ENCODE peak calls at places on chromosome 1, in six cellular contexts. D is WTC11, K is HCT116, G is GM12878, Y is HepG2, T is H1. V is an unnamed sample.

GRCh38 chr1:7299994-7300393 is 471.1 kb upstream of the VAMP3 start:
- DNase-seq in D (no peak), K (no peak), G (no peak), Y (no peak), T (no peak), V (no peak)

GRCh38 chr1:91546876-91547275 is 46.2 kb downstream of the CDC7 start:
- DNase-seq in D (no peak), K (no peak), G (no peak), Y (no peak), T (peak; percentile 59), V (no peak)

GRCh38 chr1:211928993-211929637 is 98.6 kb upstream of the LPGAT1 start:
- DNase-seq in D (no peak), K (no peak), G (no peak), Y (peak; percentile 84), T (no peak), V (peak; percentile 74)

GRCh38 chr1:47024138-47024856 is 828 bp downstream of the CYP4X1 start:
- DNase-seq in D (no peak), K (no peak), G (no peak), Y (no peak), T (no peak), V (no peak)

GRCh38 chr1:162663589-162664030 is 31.3 kb downstream of the DDR2 start:
- DNase-seq in D (no peak), K (no peak), G (no peak), Y (no peak), T (no peak), V (no peak)

GRCh38 chr1:235648954-235649721 is 446 bp downstream of the GNG4 start:
- DNase-seq in D (peak; percentile 80), K (no peak), G (no peak), Y (peak; percentile 37), T (peak; percentile 77), V (no peak)

GRCh38 chr1:66177483-66177882 is 356.5 kb upstream of the SGIP1 start:
- DNase-seq in D (no peak), K (no peak), G (no peak), Y (peak; percentile 4), T (no peak), V (no peak)

GRCh38 chr1:221487781-221488520 is 253.9 kb downstream of the DUSP10 start:
- DNase-seq in D (no peak), K (no peak), G (no peak), Y (no peak), T (no peak), V (no peak)

GRCh38 chr1:100351095-100351884 is 1.0 kb upstream of the CDC14A start:
- DNase-seq in D (peak; percentile 94), K (peak; percentile 86), G (peak; percentile 82), Y (peak; percentile 93), T (peak; percentile 93), V (peak; percentile 98)

GRCh38 chr1:231527586-231528174 is 789 bp upstream of the TSNAX start:
- DNase-seq in D (no peak), K (no peak), G (no peak), Y (no peak), T (no peak), V (no peak)

GRCh38 chr1:61375082-61375880 is 292.9 kb downstream of the NFIA start:
- DNase-seq in D (no peak), K (no peak), G (no peak), Y (no peak), T (no peak), V (no peak)

GRCh38 chr1:245771521-245772281 is 616.9 kb downstream of the KIF26B start:
- DNase-seq in D (no peak), K (no peak), G (no peak), Y (no peak), T (no peak), V (no peak)

GRCh38 chr1:204128964-204129896 is 22.6 kb downstream of the ETNK2 start:
- DNase-seq in D (peak; percentile 77), K (no peak), G (no peak), Y (no peak), T (peak; percentile 94), V (peak; percentile 92)

GRCh38 chr1:11931845-11932244 is 2.7 kb upstream of the PLOD1 start:
- DNase-seq in D (no peak), K (no peak), G (no peak), Y (no peak), T (no peak), V (no peak)

GRCh38 chr1:11927866-11928592 is 1.8 kb upstream of the KIAA2013 start:
- DNase-seq in D (no peak), K (no peak), G (no peak), Y (peak; percentile 82), T (no peak), V (no peak)

GRCh38 chr1:11930571-11931445 is 3.7 kb upstream of the PLOD1 start:
- DNase-seq in D (no peak), K (no peak), G (no peak), Y (peak; percentile 32), T (no peak), V (no peak)

GRCh38 chr1:11925938-11926292 is 312 bp downstream of the KIAA2013 start:
- DNase-seq in D (peak; percentile 25), K (no peak), G (no peak), Y (no peak), T (peak; percentile 57), V (no peak)

GRCh38 chr1:11929849-11930248 is 3.6 kb upstream of the KIAA2013 start:
- DNase-seq in D (no peak), K (no peak), G (no peak), Y (peak; percentile 62), T (no peak), V (no peak)
- TF ChIP-seq ATF3 in D (no peak), K (no peak), G (no peak), Y (no peak), T (no peak), V (no peak)

GRCh38 chr1:219931033-219931432 is 2.7 kb upstream of the SLC30A10 start:
- DNase-seq in D (no peak), K (no peak), G (no peak), Y (no peak), T (peak; percentile 22), V (no peak)
- TF ChIP-seq ATF3 in D (no peak), K (no peak), G (no peak), Y (no peak), T (no peak), V (no peak)

GRCh38 chr1:148161252-148161901 is 9.3 kb upstream of the NBPF11 start:
- DNase-seq in D (no peak), K (no peak), G (no peak), Y (no peak), T (no peak), V (no peak)
- TF ChIP-seq ATF3 in D (no peak), K (no peak), G (no peak), Y (no peak), T (no peak), V (no peak)

GRCh38 chr1:198700396-198700795 is 61.6 kb downstream of the PTPRC start:
- DNase-seq in D (no peak), K (no peak), G (no peak), Y (no peak), T (no peak), V (no peak)
- TF ChIP-seq ATF3 in D (no peak), K (no peak), G (no peak), Y (no peak), T (no peak), V (no peak)

GRCh38 chr1:25971044-25971881 is 26.6 kb downstream of the PAFAH2 start:
- DNase-seq in D (no peak), K (no peak), G (no peak), Y (no peak), T (no peak), V (no peak)
- TF ChIP-seq ATF3 in D (no peak), K (no peak), G (no peak), Y (no peak), T (no peak), V (no peak)